ENCODE peak calls at places on chromosomes 11 and 22, in six cellular contexts. J, K, N, I, Y and R are unnamed samples.

GRCh38 chr22:41070665-41071331 is 21.6 kb upstream of the EP300 start:
- DNase-seq in J (no peak), I (no peak), N (no peak), K (no peak), Y (no peak), R (no peak)

GRCh38 chr22:19694696-19695095 is 19.6 kb upstream of the SEPTIN5 start:
- DNase-seq in N (no peak), K (no peak), I (no peak), Y (no peak), J (no peak), R (no peak)

GRCh38 chr11:33829430-33830141 is 55.3 kb upstream of the FBXO3 start:
- DNase-seq in J (peak; percentile 83), N (peak; percentile 79), I (peak; percentile 58), Y (peak; percentile 51), K (peak; percentile 51), R (peak; percentile 76)

GRCh38 chr11:17898782-17899181 is 114.1 kb downstream of the SERGEF start:
- DNase-seq in Y (no peak), N (no peak), J (peak; percentile 10), K (no peak), I (no peak), R (no peak)

GRCh38 chr11:113370634-113371033 is 16.9 kb upstream of the ANKK1 start:
- DNase-seq in K (no peak), I (no peak), J (no peak), N (no peak), Y (no peak), R (no peak)

GRCh38 chr22:42842658-42843370 is 14.3 kb downstream of the ARFGAP3 start:
- DNase-seq in J (peak; percentile 45), I (no peak), N (no peak), Y (no peak), K (no peak), R (no peak)

GRCh38 chr11:123546515-123546914 is 107.9 kb downstream of the SCN3B start:
- DNase-seq in N (no peak), Y (no peak), J (peak; percentile 62), K (no peak), I (no peak), R (no peak)

GRCh38 chr11:15918674-15919073 is 437.7 kb downstream of the SOX6 start:
- DNase-seq in N (no peak), K (no peak), Y (no peak), I (no peak), J (no peak), R (no peak)

GRCh38 chr11:30585067-30585891 is 874 bp downstream of the MPPED2 start:
- DNase-seq in I (peak; percentile 44), J (no peak), N (peak; percentile 75), Y (no peak), K (no peak), R (peak; percentile 42)

GRCh38 chr22:49724893-49725489 is 102.7 kb downstream of the BRD1 start:
- DNase-seq in Y (peak; percentile 70), J (peak; percentile 67), I (peak; percentile 67), N (peak; percentile 92), K (peak; percentile 79), R (peak; percentile 72)

GRCh38 chr11:73001615-73002014 is 140.5 kb downstream of the FCHSD2 start:
- DNase-seq in J (no peak), Y (no peak), K (no peak), N (no peak), I (no peak), R (no peak)

GRCh38 chr11:538431-539051 is 1.2 kb downstream of the LRRC56 start:
- DNase-seq in N (peak; percentile 39), J (no peak), I (no peak), K (no peak), Y (no peak), R (no peak)

GRCh38 chr11:2209370-2209801 is 37.8 kb upstream of the TH start:
- DNase-seq in J (no peak), Y (no peak), N (peak; percentile 41), K (no peak), I (no peak), R (no peak)

GRCh38 chr11:114799524-114799923 is 121.2 kb downstream of the NXPE2 start:
- DNase-seq in N (peak; percentile 56), J (no peak), Y (no peak), K (no peak), I (peak; percentile 41), R (no peak)

GRCh38 chr11:19742595-19743292 is 30.1 kb downstream of the NAV2 start:
- DNase-seq in Y (peak; percentile 60), I (peak; percentile 71), K (peak; percentile 41), J (peak; percentile 88), N (peak; percentile 84), R (peak; percentile 66)

GRCh38 chr11:119741369-119742262 is 12.6 kb upstream of the NECTIN1 start:
- DNase-seq in Y (peak; percentile 50), I (peak; percentile 56), J (peak; percentile 60), N (peak; percentile 95), K (peak; percentile 83), R (peak; percentile 58)
- H3K4me2 ChIP-seq in Y (no peak overlapping the region), I (peak overlapping the region; percentile 73), J (peak overlapping the region; percentile 58), N (peak overlapping the region; percentile 74), K (no peak overlapping the region), R (peak overlapping the region; percentile 59)

DNA sequence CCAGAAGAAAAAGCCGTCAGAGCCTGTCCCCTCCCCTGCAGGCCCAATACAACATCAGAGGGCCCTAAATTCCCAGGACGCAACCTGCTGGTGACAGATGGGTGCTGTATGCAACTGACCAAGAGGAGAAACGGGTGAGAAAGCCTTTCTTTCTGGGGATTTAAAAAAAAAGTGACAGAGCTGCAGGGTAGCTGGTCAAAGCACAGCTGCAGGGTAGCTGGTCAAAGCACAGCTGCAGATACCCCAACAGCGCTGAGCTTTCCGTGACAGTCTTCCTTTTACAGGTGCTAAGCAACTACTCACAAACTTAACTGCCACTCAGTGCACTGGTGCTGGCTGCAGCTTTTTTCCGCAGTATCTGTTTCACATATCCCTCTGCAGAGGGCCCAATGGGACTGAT is 17.8 kb downstream of the AP1B1 start:
- DNase-seq in J (no peak), K (no peak), N (peak; percentile 49), Y (peak; percentile 95), I (no peak), R (peak; percentile 9)
- H3K27ac ChIP-seq in J (no peak overlapping the region), K (no peak overlapping the region), N (no peak overlapping the region), Y (peak overlapping the region; percentile 94), I (peak overlapping the region; percentile 2), R (no peak overlapping the region)

DNA sequence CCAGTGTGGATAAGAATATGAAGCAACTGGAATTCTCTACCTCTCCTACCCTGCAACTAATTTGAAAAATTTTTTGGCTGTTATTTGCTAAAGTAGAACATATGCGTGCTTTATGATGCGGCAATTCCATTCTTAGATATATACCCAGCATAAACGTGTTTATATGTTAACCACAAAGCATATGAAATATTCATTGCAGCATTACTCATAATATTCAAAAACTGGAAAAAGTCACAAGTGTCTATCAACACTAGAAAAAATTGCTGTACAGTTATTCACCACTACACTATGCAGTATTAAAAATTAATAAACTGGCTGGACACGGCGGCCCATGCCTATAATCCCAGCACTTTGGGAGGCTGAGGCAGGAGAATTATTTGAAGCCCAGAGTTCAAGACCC is 226.4 kb downstream of the LUZP2 start:
- DNase-seq in Y (no peak), I (no peak), J (peak; percentile 62), K (no peak), N (no peak), R (no peak)
- H3K4me2 ChIP-seq in Y (no peak overlapping the region), I (no peak overlapping the region), J (peak overlapping the region; percentile 18), K (no peak overlapping the region), N (no peak overlapping the region), R (no peak overlapping the region)

GRCh38 chr22:35020517-35020916 is 45.4 kb upstream of the ISX start:
- DNase-seq in N (no peak), J (no peak), I (no peak), Y (no peak), K (no peak), R (no peak)

GRCh38 chr22:35018995-35019394 is 47.0 kb upstream of the ISX start:
- DNase-seq in Y (no peak), J (no peak), K (no peak), N (no peak), I (no peak), R (no peak)

GRCh38 chr22:35022291-35022690 is 43.7 kb upstream of the ISX start:
- DNase-seq in Y (no peak), J (no peak), N (no peak), I (no peak), K (no peak), R (no peak)

GRCh38 chr22:35023692-35024363 is 42.1 kb upstream of the ISX start:
- DNase-seq in I (peak; percentile 72), J (peak; percentile 44), Y (peak; percentile 58), N (peak; percentile 99), K (peak; percentile 74), R (peak; percentile 65)

GRCh38 chr22:35021166-35021565 is 44.8 kb upstream of the ISX start:
- DNase-seq in N (no peak), K (no peak), I (no peak), Y (no peak), J (peak; percentile 6), R (no peak)
- H3K27ac ChIP-seq in N (no peak overlapping the region), K (no peak overlapping the region), I (no peak overlapping the region), Y (no peak overlapping the region), J (no peak overlapping the region), R (no peak overlapping the region)

GRCh38 chr22:44917372-44918165 is 92.2 kb downstream of the PHF21B start:
- DNase-seq in N (no peak), Y (no peak), J (no peak), I (no peak), K (no peak), R (no peak)
- H3K4me2 ChIP-seq in N (no peak overlapping the region), Y (no peak overlapping the region), J (no peak overlapping the region), I (no peak overlapping the region), K (no peak overlapping the region), R (no peak overlapping the region)

GRCh38 chr11:77695417-77695816 is 57.8 kb upstream of the CLNS1A start:
- DNase-seq in N (no peak), J (no peak), Y (no peak), K (no peak), I (no peak), R (no peak)
- H3K27ac ChIP-seq in N (no peak overlapping the region), J (no peak overlapping the region), Y (no peak overlapping the region), K (no peak overlapping the region), I (no peak overlapping the region), R (no peak overlapping the region)